ENCODE peak calls at places on chromosomes 16 and 17, in seven cellular contexts. M is activated naive CD8-positive, alpha-beta T cell treated with anti-CD3 and anti-CD28 coated beads, Interleukin-2, amount 50 U/mL, for 24 hours; X is A172; G is fibroblast of lung; S is activated T-helper 9 cell treated with anti-CD3 and anti-CD28 coated beads, Interleukin-2, amount 50 U/mL, for 16 hours; U is HepG2; C is HTR-8/SVneo. K is an unnamed sample.

GRCh38 chr16:67779256-67780014 is 26.9 kb downstream of the RANBP10 start:
- DNase-seq in M (no peak), X (no peak), G (no peak), S (no peak), U (no peak), C (no peak), K (no peak)

GRCh38 chr17:38601539-38602351 is 4.0 kb downstream of the SRCIN1 start:
- DNase-seq in M (no peak), X (no peak), G (no peak), S (no peak), U (peak; percentile 58), C (no peak), K (no peak)

GRCh38 chr17:4204676-4205075 is 59.1 kb downstream of the ANKFY1 start:
- DNase-seq in M (no peak), X (no peak), G (peak; percentile 77), S (no peak), U (no peak), C (no peak), K (peak; percentile 26)

GRCh38 chr16:16016388-16016964 is 67.1 kb downstream of the ABCC1 start:
- DNase-seq in M (no peak), X (no peak), G (no peak), S (no peak), U (no peak), C (no peak), K (no peak)

GRCh38 chr16:53664724-53665345 is 38.8 kb downstream of the RPGRIP1L start:
- DNase-seq in M (no peak), X (peak; percentile 63), G (peak; percentile 74), S (no peak), U (no peak), C (no peak), K (no peak)

GRCh38 chr17:12068946-12069345 is 48.3 kb downstream of the MAP2K4 start:
- DNase-seq in M (no peak), X (no peak), G (no peak), S (no peak), U (no peak), C (no peak), K (no peak)

GRCh38 chr17:57311281-57312216 is 55.2 kb downstream of the MSI2 start:
- DNase-seq in M (no peak), X (no peak), G (no peak), S (no peak), U (no peak), C (no peak), K (no peak)

GRCh38 chr16:63315229-63315628 is 1279.0 kb upstream of the CDH8 start:
- DNase-seq in M (no peak), X (no peak), G (no peak), S (no peak), U (peak; percentile 36), C (no peak), K (no peak)

GRCh38 chr17:45131616-45132301 is 556 bp downstream of the PLCD3 start:
- DNase-seq in M (peak; percentile 69), X (no peak), G (no peak), S (peak; percentile 40), U (no peak), C (no peak), K (no peak)

GRCh38 chr16:68116256-68116853 is 31.2 kb downstream of the NFATC3 start:
- DNase-seq in M (no peak), X (peak; percentile 2), G (peak; percentile 53), S (no peak), U (no peak), C (peak; percentile 28), K (no peak)

GRCh38 chr17:45020354-45021138 is 30.9 kb downstream of the DCAKD start:
- DNase-seq in M (no peak), X (no peak), G (peak; percentile 58), S (no peak), U (no peak), C (no peak), K (peak; percentile 16)

GRCh38 chr16:82888616-82889015 is 261.8 kb downstream of the CDH13 start:
- DNase-seq in M (no peak), X (peak; percentile 9), G (peak; percentile 98), S (no peak), U (no peak), C (peak; percentile 49), K (no peak)

GRCh38 chr16:4700380-4700996 is 7.1 kb downstream of the NUDT16L1 start:
- DNase-seq in M (no peak), X (no peak), G (no peak), S (no peak), U (no peak), C (no peak), K (no peak)

GRCh38 chr17:71709974-71710373 is 410.8 kb upstream of the SOX9 start:
- DNase-seq in M (no peak), X (no peak), G (peak; percentile 24), S (no peak), U (no peak), C (no peak), K (no peak)

GRCh38 chr16:46853713-46854443 is 22.9 kb upstream of the C16orf87 start:
- DNase-seq in M (peak; percentile 62), X (peak; percentile 67), G (peak; percentile 74), S (peak; percentile 33), U (peak; percentile 81), C (peak; percentile 70), K (peak; percentile 41)

GRCh38 chr17:55163408-55163807 is 101.4 kb upstream of the HLF start:
- DNase-seq in M (no peak), X (no peak), G (no peak), S (no peak), U (no peak), C (no peak), K (no peak)

GRCh38 chr17:50211249-50212120 is 10.1 kb upstream of the COL1A1 start:
- DNase-seq in M (no peak), X (no peak), G (no peak), S (no peak), U (no peak), C (no peak), K (no peak)

GRCh38 chr17:82092094-82092586 is 5.9 kb downstream of the FASN start:
- DNase-seq in M (no peak), X (no peak), G (no peak), S (no peak), U (no peak), C (no peak), K (no peak)

GRCh38 chr17:6893382-6894205 is 62.1 kb upstream of the TEKT1 start:
- DNase-seq in M (no peak), X (no peak), G (no peak), S (no peak), U (no peak), C (no peak), K (no peak)

GRCh38 chr16:82924075-82924854 is 297.5 kb downstream of the CDH13 start:
- DNase-seq in M (no peak), X (peak; percentile 19), G (no peak), S (no peak), U (no peak), C (no peak), K (no peak)

GRCh38 chr17:66904760-66905637 is 59.5 kb upstream of the CACNG4 start:
- DNase-seq in M (no peak), X (peak; percentile 37), G (peak; percentile 55), S (no peak), U (peak; percentile 43), C (peak; percentile 75), K (peak; percentile 45)

GRCh38 chr17:17400566-17401184 is 76.1 kb upstream of the MED9 start:
- DNase-seq in M (no peak), X (no peak), G (no peak), S (no peak), U (no peak), C (no peak), K (no peak)